ENCODE peak calls at places on chromosomes 13 and 19, in nine cellular contexts. One of them, this sample, is unnamed.
A peak's percentile ranks its signal among the peaks of the same experiment; 100 is the strongest.

GRCh38 chr13:21849323-21849722 is 178.4 kb downstream of the FGF9 start:
- DNase-seq in heart right ventricle: no peak
- DNase-seq in fibroblast of mammary gland: peak; percentile 6
- DNase-seq in HCT116: peak; percentile 40
- DNase-seq in CD8-positive, alpha-beta memory T cell: no peak
- DNase-seq in psoas muscle: no peak
- DNase-seq in CD4-positive, alpha-beta memory T cell: peak; percentile 25
- DNase-seq in pancreas: no peak
- DNase-seq in retinal pigment epithelial cell: no peak
- DNase-seq in this sample: peak; percentile 50

GRCh38 chr13:67408823-67409222 is 178.7 kb upstream of the PCDH9 start:
- DNase-seq in heart right ventricle: no peak
- DNase-seq in fibroblast of mammary gland: peak; percentile 61
- DNase-seq in HCT116: no peak
- DNase-seq in CD8-positive, alpha-beta memory T cell: no peak
- DNase-seq in psoas muscle: no peak
- DNase-seq in CD4-positive, alpha-beta memory T cell: no peak
- DNase-seq in pancreas: no peak
- DNase-seq in retinal pigment epithelial cell: peak; percentile 38
- DNase-seq in this sample: no peak

GRCh38 chr19:6042776-6043726 is 65.1 kb upstream of the RANBP3 start:
- DNase-seq in heart right ventricle: no peak
- DNase-seq in fibroblast of mammary gland: no peak
- DNase-seq in HCT116: no peak
- DNase-seq in CD8-positive, alpha-beta memory T cell: no peak
- DNase-seq in psoas muscle: no peak
- DNase-seq in CD4-positive, alpha-beta memory T cell: no peak
- DNase-seq in pancreas: no peak
- DNase-seq in retinal pigment epithelial cell: no peak
- DNase-seq in this sample: no peak

GRCh38 chr13:78478183-78478582 is 125.2 kb downstream of the POU4F1 start:
- DNase-seq in heart right ventricle: no peak
- DNase-seq in fibroblast of mammary gland: no peak
- DNase-seq in HCT116: no peak
- DNase-seq in CD8-positive, alpha-beta memory T cell: no peak
- DNase-seq in psoas muscle: no peak
- DNase-seq in CD4-positive, alpha-beta memory T cell: no peak
- DNase-seq in pancreas: no peak
- DNase-seq in retinal pigment epithelial cell: no peak
- DNase-seq in this sample: no peak

GRCh38 chr13:75255653-75256052 is 226.3 kb downstream of the TBC1D4 start:
- DNase-seq in heart right ventricle: no peak
- DNase-seq in fibroblast of mammary gland: no peak
- DNase-seq in HCT116: no peak
- DNase-seq in CD8-positive, alpha-beta memory T cell: no peak
- DNase-seq in psoas muscle: no peak
- DNase-seq in CD4-positive, alpha-beta memory T cell: no peak
- DNase-seq in pancreas: no peak
- DNase-seq in retinal pigment epithelial cell: no peak
- DNase-seq in this sample: no peak

GRCh38 chr19:49859838-49860715 is 7.3 kb downstream of the PNKP start:
- DNase-seq in heart right ventricle: no peak
- DNase-seq in fibroblast of mammary gland: no peak
- DNase-seq in HCT116: no peak
- DNase-seq in CD8-positive, alpha-beta memory T cell: no peak
- DNase-seq in psoas muscle: no peak
- DNase-seq in CD4-positive, alpha-beta memory T cell: no peak
- DNase-seq in pancreas: peak; percentile 42
- DNase-seq in retinal pigment epithelial cell: no peak
- DNase-seq in this sample: peak; percentile 3

GRCh38 chr19:34253711-34254551 is 423 bp upstream of the GARRE1 start:
- DNase-seq in heart right ventricle: peak; percentile 88
- DNase-seq in fibroblast of mammary gland: peak; percentile 35
- DNase-seq in HCT116: no peak
- DNase-seq in CD8-positive, alpha-beta memory T cell: no peak
- DNase-seq in psoas muscle: peak; percentile 85
- DNase-seq in CD4-positive, alpha-beta memory T cell: peak; percentile 85
- DNase-seq in pancreas: peak; percentile 90
- DNase-seq in retinal pigment epithelial cell: no peak
- DNase-seq in this sample: peak; percentile 39

GRCh38 chr13:102344410-102344809 is 57.4 kb downstream of the FGF14 start:
- DNase-seq in heart right ventricle: no peak
- DNase-seq in fibroblast of mammary gland: no peak
- DNase-seq in HCT116: no peak
- DNase-seq in CD8-positive, alpha-beta memory T cell: no peak
- DNase-seq in psoas muscle: no peak
- DNase-seq in CD4-positive, alpha-beta memory T cell: no peak
- DNase-seq in pancreas: no peak
- DNase-seq in retinal pigment epithelial cell: no peak
- DNase-seq in this sample: no peak

GRCh38 chr19:45638930-45639729 is at the start of gene EML2:
- DNase-seq in heart right ventricle: peak; percentile 55
- DNase-seq in fibroblast of mammary gland: no peak
- DNase-seq in HCT116: no peak
- DNase-seq in CD8-positive, alpha-beta memory T cell: peak; percentile 40
- DNase-seq in psoas muscle: peak; percentile 49
- DNase-seq in CD4-positive, alpha-beta memory T cell: peak; percentile 49
- DNase-seq in pancreas: peak; percentile 70
- DNase-seq in retinal pigment epithelial cell: no peak
- DNase-seq in this sample: peak; percentile 68

GRCh38 chr19:10565028-10565566 is 713 bp downstream of the KRI1 start:
- DNase-seq in heart right ventricle: no peak
- DNase-seq in fibroblast of mammary gland: peak; percentile 40
- DNase-seq in HCT116: no peak
- DNase-seq in CD8-positive, alpha-beta memory T cell: no peak
- DNase-seq in psoas muscle: peak; percentile 52
- DNase-seq in CD4-positive, alpha-beta memory T cell: peak; percentile 42
- DNase-seq in pancreas: peak; percentile 53
- DNase-seq in retinal pigment epithelial cell: no peak
- DNase-seq in this sample: peak; percentile 79

GRCh38 chr19:31285744-31286143 is 63.5 kb downstream of the TSHZ3 start:
- DNase-seq in heart right ventricle: no peak
- DNase-seq in fibroblast of mammary gland: peak; percentile 51
- DNase-seq in HCT116: no peak
- DNase-seq in CD8-positive, alpha-beta memory T cell: no peak
- DNase-seq in psoas muscle: no peak
- DNase-seq in CD4-positive, alpha-beta memory T cell: no peak
- DNase-seq in pancreas: no peak
- DNase-seq in retinal pigment epithelial cell: no peak
- DNase-seq in this sample: no peak

GRCh38 chr19:15562861-15563260 is 52.2 kb upstream of the CYP4F8 start:
- DNase-seq in heart right ventricle: no peak
- DNase-seq in fibroblast of mammary gland: peak; percentile 53
- DNase-seq in HCT116: peak; percentile 28
- DNase-seq in CD8-positive, alpha-beta memory T cell: no peak
- DNase-seq in psoas muscle: no peak
- DNase-seq in CD4-positive, alpha-beta memory T cell: no peak
- DNase-seq in pancreas: no peak
- DNase-seq in retinal pigment epithelial cell: no peak
- DNase-seq in this sample: no peak

GRCh38 chr13:40069173-40070044 is 413.9 kb downstream of the COG6 start:
- DNase-seq in heart right ventricle: peak; percentile 78
- DNase-seq in fibroblast of mammary gland: peak; percentile 83
- DNase-seq in HCT116: peak; percentile 44
- DNase-seq in CD8-positive, alpha-beta memory T cell: peak; percentile 54
- DNase-seq in psoas muscle: peak; percentile 77
- DNase-seq in CD4-positive, alpha-beta memory T cell: peak; percentile 68
- DNase-seq in pancreas: peak; percentile 72
- DNase-seq in retinal pigment epithelial cell: no peak
- DNase-seq in this sample: peak; percentile 79

GRCh38 chr19:41325947-41326706 is 16.2 kb downstream of the CCDC97 start:
- DNase-seq in heart right ventricle: no peak
- DNase-seq in fibroblast of mammary gland: peak; percentile 81
- DNase-seq in HCT116: no peak
- DNase-seq in CD8-positive, alpha-beta memory T cell: no peak
- DNase-seq in psoas muscle: no peak
- DNase-seq in CD4-positive, alpha-beta memory T cell: peak; percentile 35
- DNase-seq in pancreas: peak; percentile 55
- DNase-seq in retinal pigment epithelial cell: no peak
- DNase-seq in this sample: peak; percentile 84

GRCh38 chr19:13355356-13355755 is 150.9 kb downstream of the CACNA1A start:
- DNase-seq in heart right ventricle: no peak
- DNase-seq in fibroblast of mammary gland: no peak
- DNase-seq in HCT116: no peak
- DNase-seq in CD8-positive, alpha-beta memory T cell: no peak
- DNase-seq in psoas muscle: no peak
- DNase-seq in CD4-positive, alpha-beta memory T cell: no peak
- DNase-seq in pancreas: no peak
- DNase-seq in retinal pigment epithelial cell: no peak
- DNase-seq in this sample: no peak

GRCh38 chr19:13350761-13351160 is 155.5 kb downstream of the CACNA1A start:
- DNase-seq in heart right ventricle: no peak
- DNase-seq in fibroblast of mammary gland: peak; percentile 0
- DNase-seq in HCT116: no peak
- DNase-seq in CD8-positive, alpha-beta memory T cell: no peak
- DNase-seq in psoas muscle: no peak
- DNase-seq in CD4-positive, alpha-beta memory T cell: no peak
- DNase-seq in pancreas: no peak
- DNase-seq in retinal pigment epithelial cell: no peak
- DNase-seq in this sample: no peak

GRCh38 chr19:13356185-13356584 is 150.1 kb downstream of the CACNA1A start:
- DNase-seq in heart right ventricle: no peak
- DNase-seq in fibroblast of mammary gland: no peak
- DNase-seq in HCT116: no peak
- DNase-seq in CD8-positive, alpha-beta memory T cell: no peak
- DNase-seq in psoas muscle: no peak
- DNase-seq in CD4-positive, alpha-beta memory T cell: no peak
- DNase-seq in pancreas: no peak
- DNase-seq in retinal pigment epithelial cell: no peak
- DNase-seq in this sample: no peak

GRCh38 chr19:13356686-13357280 is 149.5 kb downstream of the CACNA1A start:
- DNase-seq in heart right ventricle: no peak
- DNase-seq in fibroblast of mammary gland: no peak
- DNase-seq in HCT116: no peak
- DNase-seq in CD8-positive, alpha-beta memory T cell: no peak
- DNase-seq in psoas muscle: no peak
- DNase-seq in CD4-positive, alpha-beta memory T cell: no peak
- DNase-seq in pancreas: no peak
- DNase-seq in retinal pigment epithelial cell: no peak
- DNase-seq in this sample: no peak

GRCh38 chr19:13353625-13354024 is 152.7 kb downstream of the CACNA1A start:
- DNase-seq in heart right ventricle: no peak
- DNase-seq in fibroblast of mammary gland: no peak
- DNase-seq in HCT116: no peak
- DNase-seq in CD8-positive, alpha-beta memory T cell: no peak
- DNase-seq in psoas muscle: no peak
- DNase-seq in CD4-positive, alpha-beta memory T cell: no peak
- DNase-seq in pancreas: no peak
- DNase-seq in retinal pigment epithelial cell: no peak
- DNase-seq in this sample: no peak
- H3K4me3 ChIP-seq in heart right ventricle: no peak overlapping the region
- H3K4me3 ChIP-seq in fibroblast of mammary gland: no peak overlapping the region
- H3K4me3 ChIP-seq in HCT116: no peak overlapping the region
- H3K4me3 ChIP-seq in CD8-positive, alpha-beta memory T cell: no peak overlapping the region
- H3K4me3 ChIP-seq in psoas muscle: no peak overlapping the region
- H3K4me3 ChIP-seq in CD4-positive, alpha-beta memory T cell: no peak overlapping the region
- H3K4me3 ChIP-seq in pancreas: no peak overlapping the region
- H3K4me3 ChIP-seq in retinal pigment epithelial cell: no peak overlapping the region
- H3K4me3 ChIP-seq in this sample: no peak overlapping the region

DNA sequence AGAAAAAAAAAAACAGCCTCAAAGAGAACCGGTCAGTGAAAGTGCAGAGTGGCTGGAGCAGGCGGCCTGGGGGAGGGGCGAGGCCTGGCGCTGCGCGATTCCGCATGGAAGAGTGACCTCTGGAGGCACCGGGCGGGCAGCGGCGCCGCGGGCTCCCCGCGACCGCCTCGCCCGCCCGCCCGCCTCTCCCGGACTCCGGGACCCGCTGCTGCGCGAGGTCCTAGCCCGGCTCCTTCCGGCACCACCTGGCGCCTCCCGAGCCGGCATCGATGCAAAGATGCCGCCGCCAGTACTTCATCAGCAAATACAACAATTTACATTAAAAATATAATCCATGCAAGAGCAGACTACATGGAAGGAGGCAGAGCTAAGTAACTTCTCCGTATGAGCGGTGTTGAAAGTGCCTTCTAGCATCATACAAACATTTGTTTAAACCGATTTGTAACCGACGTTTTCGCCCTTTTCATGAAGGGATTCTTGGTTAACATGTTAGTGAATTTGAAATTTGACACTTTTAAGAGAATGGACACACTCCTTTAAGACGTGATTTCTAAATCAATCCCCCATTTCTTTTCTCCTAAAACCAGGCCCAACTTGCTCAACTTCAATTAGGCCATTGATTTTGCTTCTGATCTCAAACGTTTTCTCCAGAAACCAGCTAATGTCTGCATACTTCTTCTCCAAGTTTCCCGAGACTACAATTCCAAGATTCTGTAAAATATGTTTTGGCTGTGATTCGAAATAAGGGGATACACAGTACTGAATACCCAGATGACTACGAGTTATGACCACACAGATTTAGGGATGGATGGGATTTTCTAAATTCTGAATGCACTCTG is 2.1 kb downstream of the EFNB2 start:
- DNase-seq in heart right ventricle: peak; percentile 86
- DNase-seq in fibroblast of mammary gland: peak; percentile 78
- DNase-seq in HCT116: no peak
- DNase-seq in CD8-positive, alpha-beta memory T cell: no peak
- DNase-seq in psoas muscle: peak; percentile 78
- DNase-seq in CD4-positive, alpha-beta memory T cell: peak; percentile 19
- DNase-seq in pancreas: peak; percentile 83
- DNase-seq in retinal pigment epithelial cell: no peak
- DNase-seq in this sample: peak; percentile 34
- H3K4me3 ChIP-seq in heart right ventricle: peak overlapping the region; percentile 73
- H3K4me3 ChIP-seq in fibroblast of mammary gland: peak overlapping the region; percentile 75
- H3K4me3 ChIP-seq in HCT116: peak overlapping the region; percentile 90
- H3K4me3 ChIP-seq in CD8-positive, alpha-beta memory T cell: peak overlapping the region; percentile 27
- H3K4me3 ChIP-seq in psoas muscle: peak overlapping the region; percentile 75
- H3K4me3 ChIP-seq in CD4-positive, alpha-beta memory T cell: no peak overlapping the region
- H3K4me3 ChIP-seq in pancreas: no peak overlapping the region
- H3K4me3 ChIP-seq in retinal pigment epithelial cell: peak overlapping the region; percentile 85
- H3K4me3 ChIP-seq in this sample: no peak overlapping the region

GRCh38 chr19:43765109-43765876 is 10.5 kb upstream of the SMG9 start:
- DNase-seq in heart right ventricle: peak; percentile 32
- DNase-seq in fibroblast of mammary gland: peak; percentile 97
- DNase-seq in HCT116: peak; percentile 93
- DNase-seq in CD8-positive, alpha-beta memory T cell: peak; percentile 59
- DNase-seq in psoas muscle: peak; percentile 82
- DNase-seq in CD4-positive, alpha-beta memory T cell: peak; percentile 61
- DNase-seq in pancreas: no peak
- DNase-seq in retinal pigment epithelial cell: no peak
- DNase-seq in this sample: peak; percentile 97
- H3K4me3 ChIP-seq in heart right ventricle: no peak overlapping the region
- H3K4me3 ChIP-seq in fibroblast of mammary gland: no peak overlapping the region
- H3K4me3 ChIP-seq in HCT116: peak overlapping the region; percentile 12
- H3K4me3 ChIP-seq in CD8-positive, alpha-beta memory T cell: peak overlapping the region; percentile 27
- H3K4me3 ChIP-seq in psoas muscle: no peak overlapping the region
- H3K4me3 ChIP-seq in CD4-positive, alpha-beta memory T cell: peak overlapping the region; percentile 25
- H3K4me3 ChIP-seq in pancreas: no peak overlapping the region
- H3K4me3 ChIP-seq in retinal pigment epithelial cell: no peak overlapping the region
- H3K4me3 ChIP-seq in this sample: peak overlapping the region; percentile 1

DNA sequence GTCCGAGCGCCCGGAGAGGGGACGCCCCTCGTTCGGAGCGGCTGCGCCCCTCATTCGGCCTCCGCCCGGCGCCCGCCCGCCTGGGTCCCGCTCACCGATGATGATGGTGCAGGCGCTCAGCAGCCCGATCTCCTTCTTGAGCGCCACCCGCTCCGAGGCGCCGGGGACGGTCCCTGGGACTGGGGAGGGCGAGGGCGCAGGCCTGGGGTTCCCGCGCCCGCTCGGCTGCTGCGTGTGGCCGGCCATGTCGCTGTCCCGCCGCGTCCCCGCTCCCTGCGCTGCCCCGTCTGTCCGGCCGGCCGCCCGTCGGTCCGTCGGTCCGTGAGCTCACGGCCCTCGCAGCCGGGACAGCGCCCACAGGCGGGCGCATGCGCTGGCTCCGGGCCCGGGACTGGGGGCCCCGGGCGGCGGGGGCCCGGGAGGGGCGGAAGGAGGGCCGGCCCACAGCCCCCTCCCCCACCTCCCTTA is at the start of gene SLC7A10:
- DNase-seq in heart right ventricle: peak; percentile 10
- DNase-seq in fibroblast of mammary gland: no peak
- DNase-seq in HCT116: no peak
- DNase-seq in CD8-positive, alpha-beta memory T cell: no peak
- DNase-seq in psoas muscle: no peak
- DNase-seq in CD4-positive, alpha-beta memory T cell: no peak
- DNase-seq in pancreas: peak; percentile 19
- DNase-seq in retinal pigment epithelial cell: no peak
- DNase-seq in this sample: no peak
- H3K4me3 ChIP-seq in heart right ventricle: peak within 1 kb of the TSS; percentile 1
- H3K4me3 ChIP-seq in fibroblast of mammary gland: no peak within 1 kb of the TSS
- H3K4me3 ChIP-seq in HCT116: peak within 1 kb of the TSS; percentile 8
- H3K4me3 ChIP-seq in CD8-positive, alpha-beta memory T cell: no peak within 1 kb of the TSS
- H3K4me3 ChIP-seq in psoas muscle: peak within 1 kb of the TSS; percentile 15
- H3K4me3 ChIP-seq in CD4-positive, alpha-beta memory T cell: no peak within 1 kb of the TSS
- H3K4me3 ChIP-seq in pancreas: no peak within 1 kb of the TSS
- H3K4me3 ChIP-seq in retinal pigment epithelial cell: peak within 1 kb of the TSS; percentile 17
- H3K4me3 ChIP-seq in this sample: no peak within 1 kb of the TSS

This sample was measured in GM12865.